ENCODE peak calls at places on chromosomes 5 and 9, in five cellular contexts. One of them, this sample, is unnamed. For H3K79me1, the result is how much of the 10 kb centered on the place peaks cover.

GRCh38 chr5:25851301-25851700 is 1187.1 kb downstream of the CDH9 start:
- DNase-seq in mesendoderm: no peak
- DNase-seq in mesenchymal stem cell: no peak
- DNase-seq in IMR-90: no peak
- DNase-seq in neuronal stem cell: no peak
- DNase-seq in this sample: no peak

GRCh38 chr9:29214162-29214520 is 1640.9 kb upstream of the C9orf72 start:
- DNase-seq in mesendoderm: peak
- DNase-seq in mesenchymal stem cell: peak
- DNase-seq in IMR-90: no peak
- DNase-seq in neuronal stem cell: no peak
- DNase-seq in this sample: no peak

GRCh38 chr9:7289773-7290172 is 509.8 kb downstream of the DMAC1 start:
- DNase-seq in mesendoderm: no peak
- DNase-seq in mesenchymal stem cell: no peak
- DNase-seq in IMR-90: no peak
- DNase-seq in neuronal stem cell: no peak
- DNase-seq in this sample: no peak

GRCh38 chr5:57327934-57328333 is 154.1 kb downstream of the GPBP1 start:
- DNase-seq in mesendoderm: peak
- DNase-seq in mesenchymal stem cell: no peak
- DNase-seq in IMR-90: peak
- DNase-seq in neuronal stem cell: no peak
- DNase-seq in this sample: peak

GRCh38 chr9:21995652-21996275 is 1.2 kb downstream of the CDKN2B-AS1 start:
- DNase-seq in mesendoderm: peak
- DNase-seq in mesenchymal stem cell: peak
- DNase-seq in IMR-90: peak
- DNase-seq in neuronal stem cell: no peak
- DNase-seq in this sample: peak

GRCh38 chr9:129111762-129112151 is 542 bp downstream of the PTPA start:
- DNase-seq in mesendoderm: peak
- DNase-seq in mesenchymal stem cell: peak
- DNase-seq in IMR-90: peak
- DNase-seq in neuronal stem cell: no peak
- DNase-seq in this sample: no peak

GRCh38 chr9:129412814-129413536 is 207.9 kb downstream of the C9orf50 start:
- DNase-seq in mesendoderm: peak
- DNase-seq in mesenchymal stem cell: peak
- DNase-seq in IMR-90: peak
- DNase-seq in neuronal stem cell: no peak
- DNase-seq in this sample: peak

GRCh38 chr5:72584466-72584865 is 77.3 kb upstream of the ZNF366 start:
- DNase-seq in mesendoderm: no peak
- DNase-seq in mesenchymal stem cell: no peak
- DNase-seq in IMR-90: no peak
- DNase-seq in neuronal stem cell: no peak
- DNase-seq in this sample: no peak

GRCh38 chr9:5643005-5643624 is 14.2 kb downstream of the RIC1 start:
- DNase-seq in mesendoderm: no peak
- DNase-seq in mesenchymal stem cell: peak
- DNase-seq in IMR-90: peak
- DNase-seq in neuronal stem cell: no peak
- DNase-seq in this sample: no peak

GRCh38 chr5:138466058-138466899 is 1.0 kb downstream of the EGR1 start:
- DNase-seq in mesendoderm: no peak
- DNase-seq in mesenchymal stem cell: no peak
- DNase-seq in IMR-90: peak
- DNase-seq in neuronal stem cell: no peak
- DNase-seq in this sample: no peak

DNA sequence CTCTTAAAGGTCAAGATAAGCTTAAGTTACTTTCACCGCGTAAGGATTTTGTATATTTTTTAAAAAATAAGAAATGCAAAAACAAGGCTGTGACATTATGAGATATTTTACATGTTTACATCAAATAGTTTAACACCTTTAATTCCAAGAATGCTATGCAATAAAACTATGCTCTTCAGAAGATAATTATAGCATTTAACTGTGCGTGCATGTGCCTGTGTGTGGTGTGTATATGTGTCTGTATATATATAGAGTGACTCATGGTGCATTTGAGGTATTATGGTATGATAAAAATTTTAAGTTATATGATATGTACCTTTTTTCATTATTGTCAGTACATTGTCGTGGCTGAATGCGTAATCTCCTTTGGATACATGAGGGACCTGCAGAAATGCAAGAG is 539.3 kb downstream of the PDE4D start:
- DNase-seq in mesendoderm: no peak
- DNase-seq in mesenchymal stem cell: no peak
- DNase-seq in IMR-90: peak
- DNase-seq in neuronal stem cell: no peak
- DNase-seq in this sample: peak
- H3K4me3 ChIP-seq in mesendoderm: no peak
- H3K4me3 ChIP-seq in mesenchymal stem cell: no peak
- H3K4me3 ChIP-seq in IMR-90: no peak
- H3K4me3 ChIP-seq in neuronal stem cell: no peak
- H3K4me3 ChIP-seq in this sample: no peak

DNA sequence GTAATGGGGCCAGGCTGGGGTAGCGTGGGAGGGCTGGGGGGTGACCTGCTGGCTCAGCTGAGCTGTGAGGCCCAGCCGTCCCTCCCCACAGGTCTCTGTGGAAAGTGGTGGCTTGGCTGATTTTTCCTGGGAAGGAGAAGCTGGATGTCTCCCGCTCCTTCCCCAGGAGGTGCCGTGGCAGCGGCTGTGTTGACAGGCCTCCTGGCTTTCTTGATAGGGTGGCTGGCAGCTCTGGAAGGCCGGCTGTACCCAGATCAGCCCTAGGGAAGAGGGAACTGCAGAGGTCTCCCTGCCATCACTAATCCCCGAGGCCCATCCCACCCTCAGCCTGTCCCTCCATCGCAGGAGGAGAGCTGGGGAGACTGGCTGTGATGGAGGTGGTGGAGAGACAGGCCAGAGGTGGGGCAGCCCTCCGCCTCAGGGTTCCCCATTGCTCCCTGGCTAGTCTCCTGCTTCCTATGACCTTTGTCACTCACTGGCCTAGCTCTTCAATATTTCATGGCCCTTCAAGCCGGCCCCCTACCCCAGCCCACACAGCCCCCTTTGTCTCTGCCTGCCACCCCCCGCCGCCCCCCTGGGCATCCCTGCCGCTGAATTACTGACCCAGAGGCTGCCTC is 6.8 kb downstream of the CXXC5 start:
- DNase-seq in mesendoderm: no peak
- DNase-seq in mesenchymal stem cell: peak
- DNase-seq in IMR-90: no peak
- DNase-seq in neuronal stem cell: no peak
- DNase-seq in this sample: no peak
- H3K79me1 ChIP-seq in mesendoderm: under half
- H3K79me1 ChIP-seq in mesenchymal stem cell: under half
- H3K79me1 ChIP-seq in IMR-90: half or more
- H3K79me1 ChIP-seq in neuronal stem cell: under half
- H3K79me1 ChIP-seq in this sample: half or more

DNA sequence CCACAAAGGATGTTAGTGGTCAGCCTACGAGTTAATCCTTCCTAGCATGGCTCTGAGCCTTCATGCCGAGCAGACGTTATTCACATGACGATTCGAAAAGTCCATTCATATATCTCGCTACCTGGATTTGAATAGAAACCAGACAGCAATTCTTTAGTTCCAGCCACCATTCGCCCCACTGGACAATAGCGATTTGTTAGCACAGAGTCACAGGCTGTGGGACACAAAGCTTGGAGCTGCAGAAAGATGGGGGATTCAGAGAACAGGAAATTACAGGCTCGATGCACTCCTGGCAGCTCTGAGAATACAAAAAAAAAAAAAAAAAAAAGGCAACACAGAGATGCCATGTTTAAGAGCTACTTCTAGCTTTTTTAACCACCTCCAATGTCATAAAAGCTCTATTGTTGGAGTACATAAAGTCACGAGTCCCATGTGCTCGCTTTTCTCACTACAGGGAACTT is 110.7 kb downstream of the NR6A1 start:
- DNase-seq in mesendoderm: peak
- DNase-seq in mesenchymal stem cell: peak
- DNase-seq in IMR-90: peak
- DNase-seq in neuronal stem cell: peak
- DNase-seq in this sample: peak
- H2AK5ac ChIP-seq in mesendoderm: no peak
- H2AK5ac ChIP-seq in mesenchymal stem cell: peak
- H2AK5ac ChIP-seq in IMR-90: peak
- H2AK5ac ChIP-seq in neuronal stem cell: no peak
- H2AK5ac ChIP-seq in this sample: no peak

GRCh38 chr9:23824241-23825142 is 1.5 kb downstream of the ELAVL2 start:
- DNase-seq in mesendoderm: peak
- DNase-seq in mesenchymal stem cell: peak
- DNase-seq in IMR-90: no peak
- DNase-seq in neuronal stem cell: no peak
- DNase-seq in this sample: no peak
- H3K4me3 ChIP-seq in mesendoderm: no peak
- H3K4me3 ChIP-seq in mesenchymal stem cell: peak
- H3K4me3 ChIP-seq in IMR-90: no peak
- H3K4me3 ChIP-seq in neuronal stem cell: peak
- H3K4me3 ChIP-seq in this sample: peak

DNA sequence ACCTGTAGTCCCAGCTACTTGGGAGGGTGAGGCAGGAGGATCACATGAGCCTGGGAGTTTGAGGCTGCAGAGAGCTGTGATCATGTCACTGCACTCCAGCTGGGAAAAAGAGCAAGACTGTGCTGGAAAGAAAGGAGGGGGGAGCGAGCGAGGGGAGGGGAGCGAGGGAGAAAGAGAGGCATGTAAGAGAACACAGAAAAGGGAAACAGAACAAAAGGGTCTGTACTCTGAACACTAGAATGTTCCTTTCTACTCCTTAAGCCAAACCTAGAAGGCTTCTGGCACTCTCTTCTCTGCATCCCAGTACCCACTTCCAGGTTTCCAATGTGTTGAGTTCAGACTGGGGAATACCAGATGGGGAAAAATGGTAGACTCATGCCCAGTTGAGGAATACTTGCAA is 35.1 kb downstream of the SEMA4D start:
- DNase-seq in mesendoderm: no peak
- DNase-seq in mesenchymal stem cell: no peak
- DNase-seq in IMR-90: no peak
- DNase-seq in neuronal stem cell: no peak
- DNase-seq in this sample: no peak
- H3K79me1 ChIP-seq in mesendoderm: under half
- H3K79me1 ChIP-seq in mesenchymal stem cell: under half
- H3K79me1 ChIP-seq in IMR-90: under half
- H3K79me1 ChIP-seq in neuronal stem cell: under half
- H3K79me1 ChIP-seq in this sample: under half

GRCh38 chr5:60835554-60835953 is 8.5 kb downstream of the ELOVL7 start:
- DNase-seq in mesendoderm: no peak
- DNase-seq in mesenchymal stem cell: no peak
- DNase-seq in IMR-90: no peak
- DNase-seq in neuronal stem cell: no peak
- DNase-seq in this sample: no peak
- H2AK5ac ChIP-seq in mesendoderm: no peak
- H2AK5ac ChIP-seq in mesenchymal stem cell: no peak
- H2AK5ac ChIP-seq in IMR-90: no peak
- H2AK5ac ChIP-seq in neuronal stem cell: no peak
- H2AK5ac ChIP-seq in this sample: no peak

GRCh38 chr5:98775246-98775961 is 1.9 kb downstream of the RGMB start:
- DNase-seq in mesendoderm: no peak
- DNase-seq in mesenchymal stem cell: peak
- DNase-seq in IMR-90: no peak
- DNase-seq in neuronal stem cell: peak
- DNase-seq in this sample: no peak
- H3K4me3 ChIP-seq in mesendoderm: peak
- H3K4me3 ChIP-seq in mesenchymal stem cell: no peak
- H3K4me3 ChIP-seq in IMR-90: peak
- H3K4me3 ChIP-seq in neuronal stem cell: peak
- H3K4me3 ChIP-seq in this sample: no peak

GRCh38 chr5:120600639-120601038 is 136.5 kb downstream of the PRR16 start:
- DNase-seq in mesendoderm: no peak
- DNase-seq in mesenchymal stem cell: no peak
- DNase-seq in IMR-90: no peak
- DNase-seq in neuronal stem cell: no peak
- DNase-seq in this sample: no peak

GRCh38 chr5:120610145-120610544 is 146.0 kb downstream of the PRR16 start:
- DNase-seq in mesendoderm: no peak
- DNase-seq in mesenchymal stem cell: no peak
- DNase-seq in IMR-90: no peak
- DNase-seq in neuronal stem cell: no peak
- DNase-seq in this sample: no peak

GRCh38 chr5:120605325-120606079 is 141.4 kb downstream of the PRR16 start:
- DNase-seq in mesendoderm: no peak
- DNase-seq in mesenchymal stem cell: peak
- DNase-seq in IMR-90: no peak
- DNase-seq in neuronal stem cell: no peak
- DNase-seq in this sample: no peak

GRCh38 chr5:120609570-120609969 is 145.5 kb downstream of the PRR16 start:
- DNase-seq in mesendoderm: no peak
- DNase-seq in mesenchymal stem cell: no peak
- DNase-seq in IMR-90: peak
- DNase-seq in neuronal stem cell: no peak
- DNase-seq in this sample: no peak

DNA sequence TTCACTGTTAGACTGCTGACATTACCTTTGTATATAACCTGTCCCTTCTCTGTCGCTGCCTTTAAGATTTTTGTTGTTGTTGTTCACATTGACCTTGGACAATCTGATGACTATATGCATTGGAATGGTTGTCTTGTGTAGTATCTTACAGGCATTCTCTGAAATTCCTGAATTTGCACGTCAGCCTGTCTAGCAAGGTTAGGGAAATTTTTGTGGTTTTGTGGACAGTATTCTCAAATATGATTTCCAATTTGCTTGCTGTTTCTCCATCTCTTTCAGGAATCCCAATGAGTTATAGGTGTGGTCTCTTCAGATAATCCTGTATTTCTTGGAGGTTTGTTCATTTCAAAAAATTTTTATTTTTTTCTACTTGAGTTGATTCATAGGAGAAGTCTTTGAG is 140.8 kb downstream of the PRR16 start:
- DNase-seq in mesendoderm: no peak
- DNase-seq in mesenchymal stem cell: peak
- DNase-seq in IMR-90: peak
- DNase-seq in neuronal stem cell: no peak
- DNase-seq in this sample: peak
- H3K79me1 ChIP-seq in mesendoderm: under half
- H3K79me1 ChIP-seq in mesenchymal stem cell: under half
- H3K79me1 ChIP-seq in IMR-90: half or more
- H3K79me1 ChIP-seq in neuronal stem cell: under half
- H3K79me1 ChIP-seq in this sample: under half

This sample was measured in trophoblast cell.